ENCODE peak calls at places on chromosome 2, in nine cellular contexts. One of them, this sample, is unnamed.

GRCh38 chr2:144943986-144944385 is 424.1 kb upstream of the ZEB2 start:
- DNase-seq in heart left ventricle: no peak
- DNase-seq in Peyer's patch: no peak
- DNase-seq in psoas muscle: no peak
- DNase-seq in neural progenitor cell: no peak
- DNase-seq in uterus: no peak
- DNase-seq in mammary epithelial cell: peak
- DNase-seq in tibial artery: no peak
- DNase-seq in body of pancreas: no peak
- DNase-seq in this sample: no peak

GRCh38 chr2:32947484-32948143 is 861 bp downstream of the LTBP1 start:
- DNase-seq in heart left ventricle: peak
- DNase-seq in Peyer's patch: no peak
- DNase-seq in psoas muscle: peak
- DNase-seq in neural progenitor cell: peak
- DNase-seq in uterus: peak
- DNase-seq in mammary epithelial cell: peak
- DNase-seq in tibial artery: peak
- DNase-seq in body of pancreas: peak
- DNase-seq in this sample: no peak

GRCh38 chr2:207724113-207724512 is 12.7 kb downstream of the CCNYL1 start:
- DNase-seq in heart left ventricle: no peak
- DNase-seq in Peyer's patch: no peak
- DNase-seq in psoas muscle: no peak
- DNase-seq in neural progenitor cell: no peak
- DNase-seq in uterus: no peak
- DNase-seq in mammary epithelial cell: no peak
- DNase-seq in tibial artery: no peak
- DNase-seq in body of pancreas: no peak
- DNase-seq in this sample: no peak

GRCh38 chr2:229627728-229628127 is 86.6 kb downstream of the DNER start:
- DNase-seq in heart left ventricle: no peak
- DNase-seq in Peyer's patch: no peak
- DNase-seq in psoas muscle: no peak
- DNase-seq in neural progenitor cell: no peak
- DNase-seq in uterus: no peak
- DNase-seq in mammary epithelial cell: peak
- DNase-seq in tibial artery: no peak
- DNase-seq in body of pancreas: no peak
- DNase-seq in this sample: no peak

GRCh38 chr2:128734521-128735295 is 416.0 kb upstream of the HS6ST1 start:
- DNase-seq in heart left ventricle: peak
- DNase-seq in Peyer's patch: no peak
- DNase-seq in psoas muscle: no peak
- DNase-seq in neural progenitor cell: no peak
- DNase-seq in uterus: no peak
- DNase-seq in mammary epithelial cell: no peak
- DNase-seq in tibial artery: no peak
- DNase-seq in body of pancreas: no peak
- DNase-seq in this sample: no peak

GRCh38 chr2:238967031-238967977 is 119.4 kb downstream of the TWIST2 start:
- DNase-seq in heart left ventricle: peak
- DNase-seq in Peyer's patch: no peak
- DNase-seq in psoas muscle: no peak
- DNase-seq in neural progenitor cell: no peak
- DNase-seq in uterus: no peak
- DNase-seq in mammary epithelial cell: no peak
- DNase-seq in tibial artery: peak
- DNase-seq in body of pancreas: no peak
- DNase-seq in this sample: peak

GRCh38 chr2:200302940-200303727 is 3.4 kb upstream of the SPATS2L start:
- DNase-seq in heart left ventricle: no peak
- DNase-seq in Peyer's patch: no peak
- DNase-seq in psoas muscle: no peak
- DNase-seq in neural progenitor cell: no peak
- DNase-seq in uterus: no peak
- DNase-seq in mammary epithelial cell: peak
- DNase-seq in tibial artery: no peak
- DNase-seq in body of pancreas: no peak
- DNase-seq in this sample: no peak

GRCh38 chr2:144449028-144449406 is 70.9 kb downstream of the ZEB2 start:
- DNase-seq in heart left ventricle: no peak
- DNase-seq in Peyer's patch: no peak
- DNase-seq in psoas muscle: peak
- DNase-seq in neural progenitor cell: no peak
- DNase-seq in uterus: no peak
- DNase-seq in mammary epithelial cell: no peak
- DNase-seq in tibial artery: peak
- DNase-seq in body of pancreas: no peak
- DNase-seq in this sample: no peak

GRCh38 chr2:213069531-213069930 is 81.9 kb downstream of the IKZF2 start:
- DNase-seq in heart left ventricle: no peak
- DNase-seq in Peyer's patch: no peak
- DNase-seq in psoas muscle: no peak
- DNase-seq in neural progenitor cell: no peak
- DNase-seq in uterus: no peak
- DNase-seq in mammary epithelial cell: peak
- DNase-seq in tibial artery: no peak
- DNase-seq in body of pancreas: no peak
- DNase-seq in this sample: no peak

DNA sequence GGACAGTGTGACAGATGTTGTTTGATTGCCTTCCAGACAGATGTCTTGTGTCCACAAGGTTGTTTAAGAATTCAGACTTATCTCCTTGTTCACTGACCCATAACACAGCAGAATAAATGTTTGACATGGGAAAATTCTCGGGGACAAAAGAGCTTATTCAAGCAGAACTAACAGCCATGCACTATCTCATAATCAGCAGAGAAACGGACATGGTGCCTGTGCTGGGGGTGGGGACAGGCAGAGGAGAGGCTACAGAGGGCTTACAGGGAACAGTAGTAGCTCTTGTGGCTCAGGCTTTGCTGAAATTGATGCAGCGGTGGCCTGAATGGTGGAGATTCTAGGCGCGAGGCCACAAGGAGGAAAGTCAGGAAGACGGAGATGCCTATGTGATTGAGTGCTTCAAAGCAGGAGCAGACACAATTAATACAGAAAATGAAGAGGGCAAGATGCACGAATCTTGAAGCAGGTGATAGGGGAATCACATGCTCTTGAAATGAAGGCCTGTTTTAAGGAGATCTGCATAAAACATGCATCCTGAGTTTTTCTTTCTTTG is 62.0 kb upstream of the CAB39 start:
- DNase-seq in heart left ventricle: no peak
- DNase-seq in Peyer's patch: no peak
- DNase-seq in psoas muscle: no peak
- DNase-seq in neural progenitor cell: peak
- DNase-seq in uterus: no peak
- DNase-seq in mammary epithelial cell: no peak
- DNase-seq in tibial artery: no peak
- DNase-seq in body of pancreas: no peak
- DNase-seq in this sample: no peak
- H3K27ac ChIP-seq in heart left ventricle: no peak
- H3K27ac ChIP-seq in Peyer's patch: no peak
- H3K27ac ChIP-seq in psoas muscle: no peak
- H3K27ac ChIP-seq in neural progenitor cell: no peak
- H3K27ac ChIP-seq in uterus: no peak
- H3K27ac ChIP-seq in mammary epithelial cell: no peak
- H3K27ac ChIP-seq in tibial artery: no peak
- H3K27ac ChIP-seq in body of pancreas: no peak
- H3K27ac ChIP-seq in this sample: no peak

GRCh38 chr2:162258169-162258568 is 14.9 kb upstream of the FAP start:
- DNase-seq in heart left ventricle: no peak
- DNase-seq in Peyer's patch: no peak
- DNase-seq in psoas muscle: no peak
- DNase-seq in neural progenitor cell: no peak
- DNase-seq in uterus: no peak
- DNase-seq in mammary epithelial cell: no peak
- DNase-seq in tibial artery: no peak
- DNase-seq in body of pancreas: no peak
- DNase-seq in this sample: no peak
- H3K27ac ChIP-seq in heart left ventricle: no peak
- H3K27ac ChIP-seq in Peyer's patch: no peak
- H3K27ac ChIP-seq in psoas muscle: no peak
- H3K27ac ChIP-seq in neural progenitor cell: no peak
- H3K27ac ChIP-seq in uterus: peak
- H3K27ac ChIP-seq in mammary epithelial cell: no peak
- H3K27ac ChIP-seq in tibial artery: no peak
- H3K27ac ChIP-seq in body of pancreas: no peak
- H3K27ac ChIP-seq in this sample: no peak

DNA sequence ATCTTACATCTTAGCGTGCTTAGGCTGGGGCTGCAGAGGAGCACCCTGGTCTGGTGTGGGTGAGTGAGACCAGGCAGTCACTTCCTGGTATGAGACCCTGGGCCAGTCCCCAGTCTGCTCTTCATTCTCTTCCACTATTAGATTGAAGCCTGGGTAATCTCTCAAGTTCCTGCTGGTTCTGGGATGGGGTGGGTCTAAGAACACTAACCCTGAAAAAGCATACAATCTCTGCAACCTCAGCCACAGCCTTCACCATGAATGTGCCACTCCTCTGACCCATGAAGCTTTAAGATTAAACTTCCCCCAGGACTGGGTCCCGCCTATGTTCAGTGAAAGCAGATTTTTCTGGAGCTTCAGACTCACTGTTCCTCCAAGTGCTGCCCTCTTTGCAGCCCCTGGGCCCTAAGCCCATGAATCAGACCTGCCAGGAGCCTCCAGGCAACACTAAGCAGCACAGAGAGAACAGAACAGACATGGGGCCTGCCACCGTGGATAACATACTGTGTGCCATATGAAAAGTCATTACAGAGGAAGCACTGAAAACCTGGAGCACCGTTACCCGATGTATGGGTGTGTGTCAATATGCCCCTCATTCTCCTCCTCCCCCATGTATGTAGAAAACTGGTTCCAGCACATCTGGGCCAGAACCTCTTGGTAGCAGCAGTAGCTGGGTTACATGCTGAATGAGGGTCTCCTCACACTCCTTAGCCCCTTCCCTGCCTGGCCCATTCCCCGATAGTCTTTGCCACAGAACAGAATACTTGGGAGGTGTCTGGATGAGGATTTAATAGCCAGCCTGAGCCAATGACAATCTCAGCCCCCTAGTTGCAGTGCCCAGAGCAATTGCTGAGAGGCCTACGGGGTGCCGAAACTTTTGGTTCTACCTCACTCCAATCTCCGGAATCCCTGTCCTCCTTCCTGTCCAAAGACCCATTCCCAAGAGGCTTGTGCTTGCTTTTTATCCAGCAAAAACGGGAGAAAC is 2.7 kb upstream of the SIX2 start:
- DNase-seq in heart left ventricle: no peak
- DNase-seq in Peyer's patch: no peak
- DNase-seq in psoas muscle: no peak
- DNase-seq in neural progenitor cell: no peak
- DNase-seq in uterus: no peak
- DNase-seq in mammary epithelial cell: no peak
- DNase-seq in tibial artery: no peak
- DNase-seq in body of pancreas: no peak
- DNase-seq in this sample: no peak
- H3K27ac ChIP-seq in heart left ventricle: no peak
- H3K27ac ChIP-seq in Peyer's patch: no peak
- H3K27ac ChIP-seq in psoas muscle: no peak
- H3K27ac ChIP-seq in neural progenitor cell: no peak
- H3K27ac ChIP-seq in uterus: no peak
- H3K27ac ChIP-seq in mammary epithelial cell: no peak
- H3K27ac ChIP-seq in tibial artery: no peak
- H3K27ac ChIP-seq in body of pancreas: no peak
- H3K27ac ChIP-seq in this sample: no peak

GRCh38 chr2:234974501-234975385 is 22.9 kb downstream of the SH3BP4 start:
- DNase-seq in heart left ventricle: no peak
- DNase-seq in Peyer's patch: no peak
- DNase-seq in psoas muscle: peak
- DNase-seq in neural progenitor cell: peak
- DNase-seq in uterus: no peak
- DNase-seq in mammary epithelial cell: no peak
- DNase-seq in tibial artery: peak
- DNase-seq in body of pancreas: peak
- DNase-seq in this sample: no peak
- H3K27ac ChIP-seq in heart left ventricle: no peak
- H3K27ac ChIP-seq in Peyer's patch: no peak
- H3K27ac ChIP-seq in psoas muscle: no peak
- H3K27ac ChIP-seq in neural progenitor cell: peak
- H3K27ac ChIP-seq in uterus: no peak
- H3K27ac ChIP-seq in mammary epithelial cell: no peak
- H3K27ac ChIP-seq in tibial artery: no peak
- H3K27ac ChIP-seq in body of pancreas: peak
- H3K27ac ChIP-seq in this sample: no peak